ENCODE peak calls at places on chromosomes 7 and 10, in seven cellular contexts. N is NCI-H2171 treated with DMSO at 0.1 percent for 48 hours, K is NCI-H1694, I is activated T-cell treated with anti-CD3 and anti-CD28 coated beads for 1 hour, O is BJ, B is stromal cell of bone marrow, Y is omental fat pad. P is an unnamed sample.
A peak's percentile ranks its signal among the peaks of the same experiment; 100 is the strongest.

GRCh38 chr10:110725809-110726641 is 81.9 kb downstream of the RBM20 start:
- DNase-seq in Y (no peak), B (no peak), N (peak; percentile 21), I (no peak), O (no peak), K (peak; percentile 37), P (no peak)

GRCh38 chr7:76151932-76152331 is 49.8 kb upstream of the SRRM3 start:
- DNase-seq in N (no peak), K (no peak), B (no peak), O (no peak), I (no peak), Y (no peak), P (no peak)

GRCh38 chr7:131346885-131347592 is 19.4 kb downstream of the MKLN1 start:
- DNase-seq in K (no peak), B (no peak), O (no peak), N (no peak), Y (no peak), I (no peak), P (no peak)

GRCh38 chr10:48526371-48526821 is 78.5 kb downstream of the ARHGAP22 start:
- DNase-seq in K (no peak), N (no peak), O (peak; percentile 89), Y (no peak), B (peak; percentile 73), I (no peak), P (no peak)

GRCh38 chr10:15208221-15208620 is 39.7 kb upstream of the NMT2 start:
- DNase-seq in Y (no peak), B (no peak), I (no peak), N (no peak), O (no peak), K (no peak), P (no peak)

GRCh38 chr7:73515184-73515583 is 6.9 kb downstream of the BAZ1B start:
- DNase-seq in K (no peak), N (no peak), I (no peak), B (no peak), Y (no peak), O (no peak), P (no peak)

GRCh38 chr10:91077549-91078017 is 142.9 kb upstream of the PCGF5 start:
- DNase-seq in O (no peak), N (peak; percentile 4), B (no peak), K (peak; percentile 89), I (no peak), Y (no peak), P (no peak)

GRCh38 chr10:34966440-34966839 is 123.7 kb downstream of the CUL2 start:
- DNase-seq in Y (no peak), B (peak; percentile 35), I (no peak), O (no peak), N (no peak), K (no peak), P (no peak)

GRCh38 chr7:140230517-140230861 is 53.7 kb upstream of the KDM7A start:
- DNase-seq in O (no peak), Y (no peak), I (peak; percentile 72), K (no peak), B (no peak), N (peak; percentile 24), P (peak; percentile 69)

P was measured in immature natural killer cell.